ENCODE peak calls at places on chromosomes 5 and 9, in four cellular contexts. One of them, this sample, is unnamed.

GRCh38 chr9:128006360-128007024 is 25.7 kb upstream of the EEIG1 start:
- DNase-seq in HepG2: no peak
- DNase-seq in GM12878: no peak
- DNase-seq in K562: no peak
- DNase-seq in this sample: no peak

GRCh38 chr5:490116-491094 is 33.8 kb downstream of the SLC9A3 start:
- DNase-seq in GM12878: no peak
- DNase-seq in K562: no peak
- DNase-seq in HepG2: no peak
- DNase-seq in this sample: no peak

GRCh38 chr9:133580416-133580738 is 28.8 kb downstream of the FAM163B start:
- DNase-seq in K562: no peak
- DNase-seq in GM12878: no peak
- DNase-seq in HepG2: no peak
- DNase-seq in this sample: no peak

GRCh38 chr5:39005566-39006232 is 68.5 kb downstream of the RICTOR start:
- DNase-seq in GM12878: no peak
- DNase-seq in HepG2: peak
- DNase-seq in K562: peak
- DNase-seq in this sample: no peak

GRCh38 chr9:36163049-36163839 is 5.9 kb upstream of the CCIN start:
- DNase-seq in GM12878: no peak
- DNase-seq in K562: peak
- DNase-seq in HepG2: peak
- DNase-seq in this sample: no peak

GRCh38 chr9:116411506-116411905 is 257.9 kb downstream of the PAPPA start:
- DNase-seq in HepG2: no peak
- DNase-seq in K562: no peak
- DNase-seq in GM12878: no peak
- DNase-seq in this sample: no peak

GRCh38 chr5:87147441-87147840 is 120.2 kb upstream of the RASA1 start:
- DNase-seq in K562: no peak
- DNase-seq in HepG2: no peak
- DNase-seq in GM12878: no peak
- DNase-seq in this sample: no peak

GRCh38 chr5:141846031-141846430 is 32.2 kb downstream of the PCDH1 start:
- DNase-seq in GM12878: no peak
- DNase-seq in HepG2: no peak
- DNase-seq in K562: peak
- DNase-seq in this sample: no peak

GRCh38 chr9:128361981-128362646 is 9.1 kb upstream of the URM1 start:
- DNase-seq in K562: peak
- DNase-seq in GM12878: no peak
- DNase-seq in HepG2: peak
- DNase-seq in this sample: peak

GRCh38 chr9:133673260-133673658 is 37.1 kb downstream of the DBH start:
- DNase-seq in GM12878: no peak
- DNase-seq in HepG2: no peak
- DNase-seq in K562: no peak
- DNase-seq in this sample: peak

GRCh38 chr5:22901885-22902284 is 48.7 kb upstream of the CDH12 start:
- DNase-seq in HepG2: no peak
- DNase-seq in K562: no peak
- DNase-seq in GM12878: no peak
- DNase-seq in this sample: no peak

GRCh38 chr5:96133337-96134094 is 171.9 kb upstream of the ELL2 start:
- DNase-seq in K562: no peak
- DNase-seq in GM12878: no peak
- DNase-seq in HepG2: no peak
- DNase-seq in this sample: no peak

GRCh38 chr9:74570879-74571512 is 73.9 kb downstream of the RORB start:
- DNase-seq in HepG2: peak
- DNase-seq in K562: peak
- DNase-seq in GM12878: no peak
- DNase-seq in this sample: peak

GRCh38 chr9:27535701-27536118 is 6.1 kb upstream of the MOB3B start:
- DNase-seq in GM12878: no peak
- DNase-seq in K562: peak
- DNase-seq in HepG2: no peak
- DNase-seq in this sample: peak

GRCh38 chr5:14531668-14532067 is 49.9 kb upstream of the OTULINL start:
- DNase-seq in HepG2: no peak
- DNase-seq in K562: no peak
- DNase-seq in GM12878: no peak
- DNase-seq in this sample: no peak

GRCh38 chr5:1246711-1247431 is 21.7 kb downstream of the SLC6A18 start:
- DNase-seq in K562: peak
- DNase-seq in HepG2: peak
- DNase-seq in GM12878: no peak
- DNase-seq in this sample: peak

GRCh38 chr9:4857163-4857562 is 64.4 kb downstream of the RCL1 start:
- DNase-seq in GM12878: no peak
- DNase-seq in HepG2: no peak
- DNase-seq in K562: no peak
- DNase-seq in this sample: no peak

GRCh38 chr9:16982780-16983179 is 112.3 kb upstream of the BNC2 start:
- DNase-seq in GM12878: no peak
- DNase-seq in K562: no peak
- DNase-seq in HepG2: no peak
- DNase-seq in this sample: no peak

GRCh38 chr9:96025995-96026572 is 150.6 kb downstream of the ERCC6L2 start:
- DNase-seq in GM12878: no peak
- DNase-seq in HepG2: no peak
- DNase-seq in K562: peak
- DNase-seq in this sample: no peak

GRCh38 chr5:172479034-172479783 is 24.9 kb upstream of the SH3PXD2B start:
- DNase-seq in GM12878: peak
- DNase-seq in HepG2: peak
- DNase-seq in K562: peak
- DNase-seq in this sample: peak

GRCh38 chr9:93288341-93288740 is 104.4 kb downstream of the WNK2 start:
- DNase-seq in GM12878: no peak
- DNase-seq in HepG2: peak
- DNase-seq in K562: peak
- DNase-seq in this sample: peak

GRCh38 chr9:89309608-89310485 is 1.1 kb upstream of the CKS2 start:
- DNase-seq in GM12878: no peak
- DNase-seq in HepG2: no peak
- DNase-seq in K562: peak
- DNase-seq in this sample: no peak

GRCh38 chr9:130665029-130665430 is 636 bp downstream of the PRDM12 start:
- DNase-seq in GM12878: no peak
- DNase-seq in HepG2: no peak
- DNase-seq in K562: no peak
- DNase-seq in this sample: no peak

GRCh38 chr5:87308024-87308423 is 40.3 kb downstream of the RASA1 start:
- DNase-seq in HepG2: no peak
- DNase-seq in K562: no peak
- DNase-seq in GM12878: peak
- DNase-seq in this sample: no peak

GRCh38 chr5:27727254-27727653 is 688.9 kb upstream of the CDH9 start:
- DNase-seq in HepG2: no peak
- DNase-seq in GM12878: no peak
- DNase-seq in K562: no peak
- DNase-seq in this sample: no peak

DNA sequence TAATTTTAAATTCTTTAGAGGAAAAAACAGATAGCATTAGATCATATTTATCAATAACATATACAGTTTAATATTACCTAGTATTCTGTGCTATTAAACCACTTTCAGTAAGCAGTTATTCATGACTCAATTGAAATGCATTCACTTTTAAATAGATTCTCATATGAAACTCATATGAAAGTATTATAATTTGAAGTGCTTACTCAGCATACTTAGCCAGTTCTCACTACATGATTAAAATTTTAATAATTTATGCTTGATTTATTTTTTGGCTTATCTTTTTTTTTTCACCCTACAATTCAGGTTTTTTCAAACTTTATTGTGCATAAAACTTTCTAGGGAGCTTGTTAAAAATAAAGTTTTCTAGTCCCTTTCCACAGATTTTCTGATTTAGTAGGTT is 694.9 kb upstream of the CDH9 start:
- DNase-seq in HepG2: no peak
- DNase-seq in GM12878: no peak
- DNase-seq in K562: no peak
- DNase-seq in this sample: no peak
- TF ChIP-seq TARDBP in HepG2: no peak
- TF ChIP-seq TARDBP in GM12878: no peak
- TF ChIP-seq TARDBP in K562: no peak
- TF ChIP-seq TARDBP in this sample: no peak

GRCh38 chr9:124605258-124605657 is 98.1 kb upstream of the NR5A1 start:
- DNase-seq in HepG2: no peak
- DNase-seq in K562: no peak
- DNase-seq in GM12878: no peak
- DNase-seq in this sample: no peak

GRCh38 chr9:124600407-124600806 is 93.2 kb upstream of the NR5A1 start:
- DNase-seq in GM12878: no peak
- DNase-seq in HepG2: no peak
- DNase-seq in K562: no peak
- DNase-seq in this sample: no peak

GRCh38 chr9:124602632-124603031 is 95.4 kb upstream of the NR5A1 start:
- DNase-seq in K562: no peak
- DNase-seq in GM12878: no peak
- DNase-seq in HepG2: no peak
- DNase-seq in this sample: no peak

GRCh38 chr9:124599121-124599795 is 92.1 kb upstream of the NR5A1 start:
- DNase-seq in HepG2: no peak
- DNase-seq in GM12878: no peak
- DNase-seq in K562: no peak
- DNase-seq in this sample: no peak

DNA sequence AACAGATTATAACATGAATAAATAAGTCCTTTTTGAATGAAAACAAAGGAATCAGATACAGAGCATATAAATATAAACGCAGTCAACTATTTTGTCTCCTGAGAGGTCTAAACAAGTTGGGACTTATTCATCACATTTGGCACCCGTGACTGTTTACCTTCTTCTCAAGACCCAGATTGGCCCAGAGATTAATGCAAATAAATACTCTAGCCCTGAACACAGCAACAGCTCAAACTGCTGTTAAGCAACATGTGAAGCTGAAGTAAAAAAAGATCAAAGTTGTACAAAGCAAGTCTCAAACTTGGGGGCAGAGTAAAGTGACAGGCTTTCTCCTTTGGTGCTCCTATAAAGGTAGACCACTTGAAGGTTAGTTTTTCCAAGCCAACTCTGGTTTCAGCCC is 95.0 kb upstream of the NR5A1 start:
- DNase-seq in HepG2: peak
- DNase-seq in GM12878: no peak
- DNase-seq in K562: no peak
- DNase-seq in this sample: no peak
- TF ChIP-seq TARDBP in HepG2: no peak
- TF ChIP-seq TARDBP in GM12878: no peak
- TF ChIP-seq TARDBP in K562: no peak
- TF ChIP-seq TARDBP in this sample: no peak

GRCh38 chr9:13281356-13282016 is 2.0 kb upstream of the MPDZ start:
- DNase-seq in HepG2: no peak
- DNase-seq in GM12878: no peak
- DNase-seq in K562: no peak
- DNase-seq in this sample: no peak

GRCh38 chr9:13278368-13279246 is 885 bp downstream of the MPDZ start:
- DNase-seq in K562: peak
- DNase-seq in GM12878: no peak
- DNase-seq in HepG2: peak
- DNase-seq in this sample: peak

GRCh38 chr9:13278023-13278367 is 1.5 kb downstream of the MPDZ start:
- DNase-seq in GM12878: no peak
- DNase-seq in HepG2: peak
- DNase-seq in K562: no peak
- DNase-seq in this sample: peak

GRCh38 chr9:13282998-13283397 is 3.5 kb upstream of the MPDZ start:
- DNase-seq in HepG2: no peak
- DNase-seq in GM12878: no peak
- DNase-seq in K562: no peak
- DNase-seq in this sample: no peak

DNA sequence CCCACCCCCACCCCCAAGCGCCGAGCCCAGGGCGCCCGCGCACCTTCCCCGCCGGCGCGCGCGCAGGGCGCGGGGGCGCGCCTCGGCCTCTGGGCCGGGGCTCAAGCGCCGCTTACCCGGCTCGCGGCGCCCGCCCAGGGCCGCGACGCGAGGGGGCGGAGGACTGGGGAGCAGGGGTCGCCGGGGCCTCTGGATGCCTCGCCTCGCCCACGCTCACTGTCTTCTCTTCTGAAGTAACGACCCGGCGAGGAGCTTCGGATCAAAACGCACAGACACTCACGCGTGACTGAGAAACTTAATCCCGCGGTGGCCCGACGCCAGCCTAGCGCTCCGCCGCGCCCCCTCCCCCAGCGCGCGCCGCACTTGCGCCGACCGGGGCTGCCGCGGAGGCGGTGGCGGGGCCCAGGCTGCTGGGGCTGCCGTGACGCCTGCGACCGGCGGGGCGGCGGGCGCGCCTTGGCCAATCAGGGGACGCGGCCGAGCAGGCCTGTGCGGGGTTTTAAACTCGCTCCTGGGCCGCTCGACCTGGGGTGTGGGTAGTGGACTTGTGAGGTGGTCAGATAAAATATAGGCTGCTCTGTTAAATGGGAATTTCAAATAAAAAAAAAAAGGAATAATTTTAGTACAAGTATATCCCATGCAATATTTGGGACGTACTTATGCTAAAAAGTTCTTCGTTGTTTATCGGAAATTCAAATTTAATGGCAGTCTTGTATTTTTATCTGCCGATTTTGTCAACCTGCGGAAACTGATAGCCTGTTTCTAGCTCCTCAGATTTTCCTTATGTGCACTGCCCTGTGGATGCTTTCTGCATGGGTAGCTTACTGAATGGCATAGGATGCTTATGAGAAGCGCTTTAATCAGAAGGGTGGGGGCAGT is at the start of gene MPDZ:
- DNase-seq in HepG2: peak
- DNase-seq in GM12878: no peak
- DNase-seq in K562: peak
- DNase-seq in this sample: peak
- TF ChIP-seq TARDBP in HepG2: no peak
- TF ChIP-seq TARDBP in GM12878: no peak
- TF ChIP-seq TARDBP in K562: no peak
- TF ChIP-seq TARDBP in this sample: no peak

GRCh38 chr9:131801811-131802210 is 61.9 kb upstream of the RAPGEF1 start:
- DNase-seq in GM12878: no peak
- DNase-seq in K562: no peak
- DNase-seq in HepG2: no peak
- DNase-seq in this sample: no peak

GRCh38 chr9:131799177-131799823 is 59.4 kb upstream of the RAPGEF1 start:
- DNase-seq in HepG2: peak
- DNase-seq in K562: peak
- DNase-seq in GM12878: no peak
- DNase-seq in this sample: peak

GRCh38 chr9:131800366-131800765 is 60.5 kb upstream of the RAPGEF1 start:
- DNase-seq in GM12878: no peak
- DNase-seq in K562: no peak
- DNase-seq in HepG2: no peak
- DNase-seq in this sample: no peak

GRCh38 chr9:131800885-131801284 is 61.0 kb upstream of the RAPGEF1 start:
- DNase-seq in K562: no peak
- DNase-seq in GM12878: no peak
- DNase-seq in HepG2: no peak
- DNase-seq in this sample: no peak

GRCh38 chr9:131798166-131798565 is 58.3 kb upstream of the RAPGEF1 start:
- DNase-seq in GM12878: no peak
- DNase-seq in K562: no peak
- DNase-seq in HepG2: no peak
- DNase-seq in this sample: no peak
- TF ChIP-seq TARDBP in GM12878: no peak
- TF ChIP-seq TARDBP in K562: no peak
- TF ChIP-seq TARDBP in HepG2: no peak
- TF ChIP-seq TARDBP in this sample: no peak